ENCODE peak calls at places on chromosome 21, in nine cellular contexts. One of them, this sample, is unnamed.

GRCh38 chr21:46620846-46621245 is 14.6 kb upstream of the PRMT2 start:
- DNase-seq in GM13977: no peak
- DNase-seq in MCF 10A: no peak
- DNase-seq in brain microvascular endothelial cell: no peak
- DNase-seq in GM10248: no peak
- DNase-seq in H9: no peak
- DNase-seq in A549: no peak
- DNase-seq in lower leg skin: no peak
- DNase-seq in fibroblast of mammary gland: no peak
- DNase-seq in this sample: no peak

GRCh38 chr21:17461014-17461413 is 51.8 kb upstream of the CXADR start:
- DNase-seq in MCF 10A: peak; percentile 86
- DNase-seq in A549: peak; percentile 26
- DNase-seq in GM10248: no peak
- DNase-seq in lower leg skin: no peak
- DNase-seq in GM13977: no peak
- DNase-seq in fibroblast of mammary gland: peak; percentile 93
- DNase-seq in H9: no peak
- DNase-seq in brain microvascular endothelial cell: peak; percentile 84
- DNase-seq in this sample: no peak

GRCh38 chr21:44199448-44199847 is 41.3 kb downstream of the ICOSLG start:
- DNase-seq in MCF 10A: no peak
- DNase-seq in lower leg skin: peak; percentile 72
- DNase-seq in GM13977: no peak
- DNase-seq in GM10248: no peak
- DNase-seq in A549: no peak
- DNase-seq in H9: peak; percentile 68
- DNase-seq in brain microvascular endothelial cell: no peak
- DNase-seq in fibroblast of mammary gland: no peak
- DNase-seq in this sample: no peak

GRCh38 chr21:43634618-43635017 is 24.7 kb downstream of the HSF2BP start:
- DNase-seq in GM10248: no peak
- DNase-seq in brain microvascular endothelial cell: peak; percentile 53
- DNase-seq in A549: no peak
- DNase-seq in fibroblast of mammary gland: peak; percentile 31
- DNase-seq in lower leg skin: no peak
- DNase-seq in GM13977: no peak
- DNase-seq in MCF 10A: no peak
- DNase-seq in H9: no peak
- DNase-seq in this sample: no peak

GRCh38 chr21:44348861-44349260 is 4.6 kb upstream of the TRPM2 start:
- DNase-seq in MCF 10A: no peak
- DNase-seq in lower leg skin: no peak
- DNase-seq in H9: no peak
- DNase-seq in fibroblast of mammary gland: no peak
- DNase-seq in A549: no peak
- DNase-seq in GM13977: no peak
- DNase-seq in brain microvascular endothelial cell: no peak
- DNase-seq in GM10248: no peak
- DNase-seq in this sample: no peak

GRCh38 chr21:21114456-21114855 is 116.2 kb downstream of the NCAM2 start:
- DNase-seq in GM10248: no peak
- DNase-seq in fibroblast of mammary gland: no peak
- DNase-seq in A549: no peak
- DNase-seq in MCF 10A: no peak
- DNase-seq in lower leg skin: no peak
- DNase-seq in GM13977: no peak
- DNase-seq in brain microvascular endothelial cell: no peak
- DNase-seq in H9: no peak
- DNase-seq in this sample: no peak

GRCh38 chr21:38577887-38578286 is 79.6 kb upstream of the ERG start:
- DNase-seq in lower leg skin: no peak
- DNase-seq in brain microvascular endothelial cell: no peak
- DNase-seq in A549: no peak
- DNase-seq in MCF 10A: no peak
- DNase-seq in fibroblast of mammary gland: no peak
- DNase-seq in GM10248: no peak
- DNase-seq in H9: no peak
- DNase-seq in GM13977: no peak
- DNase-seq in this sample: no peak

GRCh38 chr21:45391743-45392079 is 13.3 kb upstream of the COL18A1 start:
- DNase-seq in fibroblast of mammary gland: no peak
- DNase-seq in GM10248: no peak
- DNase-seq in A549: no peak
- DNase-seq in brain microvascular endothelial cell: no peak
- DNase-seq in MCF 10A: no peak
- DNase-seq in lower leg skin: peak; percentile 68
- DNase-seq in H9: no peak
- DNase-seq in GM13977: no peak
- DNase-seq in this sample: no peak

GRCh38 chr21:26127918-26128317 is 42.7 kb downstream of the APP start:
- DNase-seq in lower leg skin: no peak
- DNase-seq in brain microvascular endothelial cell: peak; percentile 53
- DNase-seq in GM10248: no peak
- DNase-seq in H9: no peak
- DNase-seq in GM13977: no peak
- DNase-seq in fibroblast of mammary gland: no peak
- DNase-seq in MCF 10A: peak; percentile 59
- DNase-seq in A549: no peak
- DNase-seq in this sample: no peak

GRCh38 chr21:16343776-16344175 is 614.0 kb downstream of the USP25 start:
- DNase-seq in fibroblast of mammary gland: no peak
- DNase-seq in H9: no peak
- DNase-seq in brain microvascular endothelial cell: no peak
- DNase-seq in lower leg skin: no peak
- DNase-seq in MCF 10A: no peak
- DNase-seq in GM10248: no peak
- DNase-seq in GM13977: no peak
- DNase-seq in A549: no peak
- DNase-seq in this sample: no peak

GRCh38 chr21:45581322-45581712 is 39.1 kb upstream of the SLC19A1 start:
- DNase-seq in lower leg skin: peak; percentile 68
- DNase-seq in A549: no peak
- DNase-seq in fibroblast of mammary gland: no peak
- DNase-seq in MCF 10A: no peak
- DNase-seq in GM13977: no peak
- DNase-seq in GM10248: no peak
- DNase-seq in brain microvascular endothelial cell: no peak
- DNase-seq in H9: no peak
- DNase-seq in this sample: no peak

GRCh38 chr21:14699433-14700410 is 153.6 kb upstream of the SAMSN1 start:
- DNase-seq in H9: no peak
- DNase-seq in MCF 10A: no peak
- DNase-seq in GM10248: no peak
- DNase-seq in A549: peak; percentile 22
- DNase-seq in brain microvascular endothelial cell: no peak
- DNase-seq in fibroblast of mammary gland: no peak
- DNase-seq in lower leg skin: no peak
- DNase-seq in GM13977: no peak
- DNase-seq in this sample: no peak

GRCh38 chr21:39326607-39327307 is 13.3 kb upstream of the BRWD1 start:
- DNase-seq in MCF 10A: no peak
- DNase-seq in A549: no peak
- DNase-seq in lower leg skin: peak; percentile 40
- DNase-seq in brain microvascular endothelial cell: no peak
- DNase-seq in GM10248: no peak
- DNase-seq in fibroblast of mammary gland: no peak
- DNase-seq in H9: no peak
- DNase-seq in GM13977: no peak
- DNase-seq in this sample: no peak

GRCh38 chr21:38242036-38242435 is 14.8 kb upstream of the KCNJ15 start:
- DNase-seq in fibroblast of mammary gland: no peak
- DNase-seq in GM13977: no peak
- DNase-seq in GM10248: no peak
- DNase-seq in H9: no peak
- DNase-seq in MCF 10A: no peak
- DNase-seq in brain microvascular endothelial cell: no peak
- DNase-seq in A549: no peak
- DNase-seq in lower leg skin: no peak
- DNase-seq in this sample: no peak

GRCh38 chr21:42411197-42411869 is 7.6 kb downstream of the UBASH3A start:
- DNase-seq in GM13977: no peak
- DNase-seq in GM10248: no peak
- DNase-seq in H9: peak; percentile 53
- DNase-seq in MCF 10A: no peak
- DNase-seq in fibroblast of mammary gland: no peak
- DNase-seq in lower leg skin: no peak
- DNase-seq in brain microvascular endothelial cell: no peak
- DNase-seq in A549: peak; percentile 25
- DNase-seq in this sample: no peak
- TF ChIP-seq CTCF in GM13977: peak; percentile 30
- TF ChIP-seq CTCF in GM10248: no peak
- TF ChIP-seq CTCF in H9: peak; percentile 53
- TF ChIP-seq CTCF in MCF 10A: no peak
- TF ChIP-seq CTCF in fibroblast of mammary gland: no peak
- TF ChIP-seq CTCF in lower leg skin: no peak
- TF ChIP-seq CTCF in brain microvascular endothelial cell: no peak
- TF ChIP-seq CTCF in A549: peak; percentile 8
- TF ChIP-seq CTCF in this sample: peak; percentile 10

DNA sequence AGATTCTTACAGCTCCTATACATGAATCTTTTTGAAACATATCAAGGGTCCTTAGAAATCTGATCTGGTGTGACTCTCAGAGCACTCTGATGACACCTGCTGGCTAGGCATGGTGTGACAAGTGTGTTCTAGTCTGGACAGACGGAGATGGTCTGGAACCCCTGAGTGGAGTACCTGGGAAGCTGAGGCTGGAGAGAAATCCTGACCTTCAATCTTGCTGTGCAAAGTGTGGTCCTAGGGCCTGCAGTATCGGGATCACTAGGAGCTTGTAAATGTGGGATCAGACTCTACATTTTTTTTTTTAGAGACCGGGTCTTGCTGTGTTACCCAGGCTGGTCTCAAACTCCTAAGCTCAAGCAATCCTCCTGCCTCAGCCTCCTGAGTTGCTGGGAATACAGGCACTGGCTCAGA is 78.6 kb upstream of the SOD1 start:
- DNase-seq in MCF 10A: peak; percentile 80
- DNase-seq in fibroblast of mammary gland: peak; percentile 71
- DNase-seq in lower leg skin: peak; percentile 91
- DNase-seq in GM13977: peak; percentile 70
- DNase-seq in GM10248: peak; percentile 63
- DNase-seq in A549: peak; percentile 54
- DNase-seq in H9: peak; percentile 74
- DNase-seq in brain microvascular endothelial cell: peak; percentile 70
- DNase-seq in this sample: no peak
- TF ChIP-seq CTCF in MCF 10A: peak; percentile 95
- TF ChIP-seq CTCF in fibroblast of mammary gland: peak; percentile 96
- TF ChIP-seq CTCF in lower leg skin: no peak
- TF ChIP-seq CTCF in GM13977: peak; percentile 87
- TF ChIP-seq CTCF in GM10248: peak; percentile 86
- TF ChIP-seq CTCF in A549: peak; percentile 67
- TF ChIP-seq CTCF in H9: peak; percentile 89
- TF ChIP-seq CTCF in brain microvascular endothelial cell: peak; percentile 91
- TF ChIP-seq CTCF in this sample: peak; percentile 94

GRCh38 chr21:34861302-34861701 is 187.8 kb downstream of the RUNX1 start:
- DNase-seq in A549: no peak
- DNase-seq in lower leg skin: no peak
- DNase-seq in MCF 10A: no peak
- DNase-seq in H9: no peak
- DNase-seq in brain microvascular endothelial cell: no peak
- DNase-seq in GM13977: no peak
- DNase-seq in GM10248: no peak
- DNase-seq in fibroblast of mammary gland: no peak
- DNase-seq in this sample: no peak

GRCh38 chr21:34858559-34858958 is 189.8 kb downstream of the CLIC6 start:
- DNase-seq in A549: no peak
- DNase-seq in GM10248: no peak
- DNase-seq in fibroblast of mammary gland: no peak
- DNase-seq in brain microvascular endothelial cell: no peak
- DNase-seq in lower leg skin: no peak
- DNase-seq in H9: no peak
- DNase-seq in MCF 10A: no peak
- DNase-seq in GM13977: no peak
- DNase-seq in this sample: no peak

GRCh38 chr21:34859976-34860653 is 189.0 kb downstream of the RUNX1 start:
- DNase-seq in fibroblast of mammary gland: no peak
- DNase-seq in brain microvascular endothelial cell: no peak
- DNase-seq in GM10248: no peak
- DNase-seq in H9: no peak
- DNase-seq in A549: no peak
- DNase-seq in GM13977: no peak
- DNase-seq in lower leg skin: no peak
- DNase-seq in MCF 10A: no peak
- DNase-seq in this sample: no peak

GRCh38 chr21:34857122-34857713 is 188.4 kb downstream of the CLIC6 start:
- DNase-seq in GM13977: no peak
- DNase-seq in MCF 10A: no peak
- DNase-seq in lower leg skin: no peak
- DNase-seq in A549: no peak
- DNase-seq in H9: no peak
- DNase-seq in brain microvascular endothelial cell: no peak
- DNase-seq in GM10248: no peak
- DNase-seq in fibroblast of mammary gland: no peak
- DNase-seq in this sample: no peak

DNA sequence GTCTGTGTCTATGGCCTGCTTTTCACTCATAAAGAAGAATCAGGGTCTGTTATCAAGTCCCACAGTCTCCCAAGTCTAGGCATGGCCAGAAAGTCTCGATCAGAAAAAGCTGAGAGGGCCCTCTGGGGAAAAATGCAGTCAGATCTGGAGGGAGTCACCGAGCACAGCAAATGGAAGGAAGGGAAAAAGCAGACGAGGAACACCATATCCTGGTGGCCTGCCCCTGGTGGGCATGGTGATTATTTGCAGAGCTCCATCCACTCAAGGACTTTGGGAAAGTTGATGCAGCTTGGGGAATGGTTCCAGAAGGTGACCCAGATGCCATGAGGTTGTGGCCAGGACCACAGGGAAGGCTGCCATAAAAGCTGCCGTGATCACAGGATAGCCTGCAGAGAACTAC is 189.1 kb downstream of the CLIC6 start:
- DNase-seq in GM10248: no peak
- DNase-seq in H9: no peak
- DNase-seq in fibroblast of mammary gland: no peak
- DNase-seq in brain microvascular endothelial cell: no peak
- DNase-seq in GM13977: no peak
- DNase-seq in lower leg skin: no peak
- DNase-seq in A549: no peak
- DNase-seq in MCF 10A: no peak
- DNase-seq in this sample: no peak
- TF ChIP-seq CTCF in GM10248: no peak
- TF ChIP-seq CTCF in H9: peak; percentile 52
- TF ChIP-seq CTCF in fibroblast of mammary gland: peak; percentile 22
- TF ChIP-seq CTCF in brain microvascular endothelial cell: peak; percentile 62
- TF ChIP-seq CTCF in GM13977: no peak
- TF ChIP-seq CTCF in lower leg skin: no peak
- TF ChIP-seq CTCF in A549: no peak
- TF ChIP-seq CTCF in MCF 10A: no peak
- TF ChIP-seq CTCF in this sample: no peak

DNA sequence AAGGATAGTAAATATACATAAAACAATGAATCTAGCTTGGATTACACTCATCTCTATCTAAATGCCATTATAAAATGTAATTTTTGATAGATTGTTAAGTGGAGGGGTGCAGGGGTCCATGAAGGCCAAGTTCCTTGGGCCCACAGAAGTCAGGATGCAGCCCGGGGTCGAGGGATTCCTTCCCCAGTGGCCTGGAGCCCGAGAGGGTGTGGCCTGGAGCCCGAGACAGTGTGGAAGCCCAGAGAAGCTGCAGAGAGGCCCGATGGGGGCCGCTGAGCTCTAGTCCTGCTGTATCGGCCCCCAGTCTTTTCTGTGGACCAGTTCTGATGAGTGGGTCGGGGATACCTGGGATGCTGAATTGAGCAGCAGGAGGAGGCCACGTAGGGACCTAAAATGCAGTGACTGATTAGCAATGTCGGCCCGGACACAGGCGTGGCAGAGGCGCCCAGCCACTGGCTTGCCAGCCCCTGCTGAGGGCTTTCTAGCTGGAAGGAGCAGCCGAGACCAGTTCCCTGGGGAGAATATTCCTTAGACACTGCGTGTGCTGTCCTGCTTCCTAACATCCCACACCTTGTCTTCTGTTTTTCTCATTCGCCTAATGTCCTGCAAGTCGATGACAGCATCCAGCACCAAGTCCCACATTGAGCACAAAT is 38.9 kb downstream of the UMODL1 start:
- DNase-seq in GM13977: no peak
- DNase-seq in fibroblast of mammary gland: no peak
- DNase-seq in A549: no peak
- DNase-seq in MCF 10A: no peak
- DNase-seq in lower leg skin: no peak
- DNase-seq in H9: no peak
- DNase-seq in GM10248: no peak
- DNase-seq in brain microvascular endothelial cell: no peak
- DNase-seq in this sample: no peak
- TF ChIP-seq CTCF in GM13977: no peak
- TF ChIP-seq CTCF in fibroblast of mammary gland: no peak
- TF ChIP-seq CTCF in A549: no peak
- TF ChIP-seq CTCF in MCF 10A: no peak
- TF ChIP-seq CTCF in lower leg skin: no peak
- TF ChIP-seq CTCF in H9: no peak
- TF ChIP-seq CTCF in GM10248: no peak
- TF ChIP-seq CTCF in brain microvascular endothelial cell: no peak
- TF ChIP-seq CTCF in this sample: no peak

This sample was measured in D721Med.